ENCODE peak calls at places on chromosomes 7 and 10, in seven cellular contexts. One of them, this sample, is unnamed.

GRCh38 chr7:138328215-138328614 is 131.8 kb upstream of the TRIM24 start:
- DNase-seq in H9: no peak
- DNase-seq in ACHN: no peak
- DNase-seq in HCT116: no peak
- DNase-seq in hypothalamus: no peak
- DNase-seq in foreskin fibroblast: no peak
- DNase-seq in NCI-H1105: no peak
- DNase-seq in this sample: no peak

GRCh38 chr7:116242177-116242576 is 31.8 kb downstream of the TES start:
- DNase-seq in foreskin fibroblast: no peak
- DNase-seq in H9: no peak
- DNase-seq in HCT116: no peak
- DNase-seq in ACHN: no peak
- DNase-seq in NCI-H1105: no peak
- DNase-seq in hypothalamus: no peak
- DNase-seq in this sample: no peak

GRCh38 chr10:6530211-6530840 is 49.8 kb downstream of the PRKCQ start:
- DNase-seq in hypothalamus: no peak
- DNase-seq in foreskin fibroblast: no peak
- DNase-seq in ACHN: no peak
- DNase-seq in HCT116: no peak
- DNase-seq in NCI-H1105: no peak
- DNase-seq in H9: no peak
- DNase-seq in this sample: no peak

GRCh38 chr7:2230882-2231281 is 1.9 kb downstream of the MAD1L1 start:
- DNase-seq in hypothalamus: no peak
- DNase-seq in NCI-H1105: no peak
- DNase-seq in ACHN: no peak
- DNase-seq in H9: no peak
- DNase-seq in foreskin fibroblast: no peak
- DNase-seq in HCT116: no peak
- DNase-seq in this sample: no peak

GRCh38 chr10:127090135-127090534 is 106.3 kb downstream of the INSYN2A start:
- DNase-seq in ACHN: no peak
- DNase-seq in HCT116: no peak
- DNase-seq in foreskin fibroblast: no peak
- DNase-seq in H9: no peak
- DNase-seq in NCI-H1105: no peak
- DNase-seq in hypothalamus: no peak
- DNase-seq in this sample: no peak

GRCh38 chr7:47743898-47744612 is 162.1 kb upstream of the TNS3 start:
- DNase-seq in foreskin fibroblast: no peak
- DNase-seq in NCI-H1105: no peak
- DNase-seq in H9: peak; percentile 77
- DNase-seq in hypothalamus: no peak
- DNase-seq in ACHN: no peak
- DNase-seq in HCT116: no peak
- DNase-seq in this sample: no peak

GRCh38 chr7:32078824-32079223 is 8.6 kb upstream of the PDE1C start:
- DNase-seq in foreskin fibroblast: no peak
- DNase-seq in HCT116: no peak
- DNase-seq in H9: no peak
- DNase-seq in NCI-H1105: no peak
- DNase-seq in ACHN: no peak
- DNase-seq in hypothalamus: no peak
- DNase-seq in this sample: no peak

GRCh38 chr7:111292026-111292430 is 201.1 kb downstream of the LRRN3 start:
- DNase-seq in HCT116: no peak
- DNase-seq in hypothalamus: no peak
- DNase-seq in foreskin fibroblast: peak; percentile 6
- DNase-seq in H9: no peak
- DNase-seq in ACHN: no peak
- DNase-seq in NCI-H1105: peak; percentile 18
- DNase-seq in this sample: no peak